ENCODE peak calls at places on chromosomes 13 and 19, in ten cellular contexts. U is brain microvascular endothelial cell; F is mucosa of descending colon; Q is activated CD4-positive, alpha-beta T cell treated with anti-CD3 and anti-CD28 coated beads for 24 hours; T is activated naive CD4-positive, alpha-beta T cell treated with anti-CD3 and anti-CD28 coated beads, Interleukin-2, amount 10 ng/mL, durations not matched to agents 7 days and 5 days; W is substantia nigra; X is ELF-1; C is cardiac muscle cell; R is Calu3; L is astrocyte of the cerebellum. P is an unnamed sample.

GRCh38 chr19:39858541-39858940 is 12.4 kb upstream of the FBL start:
- DNase-seq in U (no peak), F (no peak), Q (no peak), T (peak), W (no peak), X (peak), C (no peak), R (no peak), L (no peak), P (peak)

GRCh38 chr19:4496304-4496703 is 22.0 kb downstream of the PLIN4 start:
- DNase-seq in U (no peak), F (no peak), Q (no peak), T (no peak), W (no peak), X (no peak), C (no peak), R (no peak), L (no peak), P (no peak)

GRCh38 chr13:77810430-77810829 is 108.2 kb downstream of the EDNRB start:
- DNase-seq in U (no peak), F (no peak), Q (no peak), T (no peak), W (no peak), X (no peak), C (peak), R (no peak), L (no peak), P (no peak)

GRCh38 chr19:42488783-42489521 is 39.3 kb downstream of the CEACAM1 start:
- DNase-seq in U (no peak), F (no peak), Q (no peak), T (no peak), W (no peak), X (peak), C (no peak), R (peak), L (no peak), P (no peak)

GRCh38 chr19:40611096-40611495 is 9.9 kb downstream of the LTBP4 start:
- DNase-seq in U (no peak), F (peak), Q (no peak), T (no peak), W (no peak), X (no peak), C (no peak), R (no peak), L (no peak), P (peak)

GRCh38 chr19:11014403-11014911 is 53.6 kb downstream of the SMARCA4 start:
- DNase-seq in U (no peak), F (no peak), Q (no peak), T (no peak), W (no peak), X (peak), C (no peak), R (no peak), L (no peak), P (no peak)

GRCh38 chr13:99035715-99036114 is 57.9 kb upstream of the DOCK9 start:
- DNase-seq in U (no peak), F (no peak), Q (no peak), T (no peak), W (no peak), X (no peak), C (no peak), R (no peak), L (no peak), P (no peak)

GRCh38 chr13:25249001-25249543 is 38.2 kb downstream of the MTMR6 start:
- DNase-seq in U (peak), F (no peak), Q (no peak), T (no peak), W (peak), X (no peak), C (peak), R (no peak), L (peak), P (no peak)

GRCh38 chr19:58218899-58219298 is 9.8 kb upstream of the ZNF544 start:
- DNase-seq in U (no peak), F (no peak), Q (peak), T (peak), W (no peak), X (peak), C (peak), R (no peak), L (no peak), P (no peak)

GRCh38 chr19:6501740-6502648 is at the start of gene TUBB4A:
- DNase-seq in U (no peak), F (no peak), Q (no peak), T (peak), W (peak), X (no peak), C (no peak), R (peak), L (no peak), P (no peak)

GRCh38 chr19:50792246-50792851 is 2.1 kb downstream of the ACP4 start:
- DNase-seq in U (no peak), F (no peak), Q (no peak), T (no peak), W (no peak), X (no peak), C (no peak), R (no peak), L (no peak), P (no peak)

GRCh38 chr19:36379510-36379819 is 464 bp upstream of the ZFP14 start:
- DNase-seq in U (no peak), F (no peak), Q (no peak), T (no peak), W (no peak), X (no peak), C (no peak), R (no peak), L (no peak), P (no peak)

GRCh38 chr19:3366761-3367571 is 583 bp downstream of the NFIC start:
- DNase-seq in U (no peak), F (peak), Q (no peak), T (no peak), W (peak), X (no peak), C (peak), R (peak), L (no peak), P (peak)

GRCh38 chr19:18157465-18158063 is 4.6 kb downstream of the PIK3R2 start:
- DNase-seq in U (no peak), F (peak), Q (no peak), T (no peak), W (peak), X (peak), C (no peak), R (no peak), L (no peak), P (no peak)

GRCh38 chr13:109788372-109789195 is 2.2 kb upstream of the IRS2 start:
- DNase-seq in U (no peak), F (no peak), Q (no peak), T (no peak), W (no peak), X (no peak), C (no peak), R (no peak), L (no peak), P (no peak)

GRCh38 chr19:39389621-39390414 is 1.1 kb downstream of the PAF1 start:
- DNase-seq in U (no peak), F (no peak), Q (no peak), T (no peak), W (no peak), X (no peak), C (no peak), R (no peak), L (no peak), P (no peak)

GRCh38 chr19:29538651-29539050 is 12.9 kb downstream of the VSTM2B start:
- DNase-seq in U (no peak), F (no peak), Q (no peak), T (no peak), W (no peak), X (no peak), C (no peak), R (no peak), L (no peak), P (peak)

GRCh38 chr19:38173324-38174041 is 50.5 kb downstream of the DPF1 start:
- DNase-seq in U (no peak), F (no peak), Q (no peak), T (no peak), W (peak), X (no peak), C (no peak), R (no peak), L (peak), P (no peak)

GRCh38 chr19:18436651-18437478 is 1.1 kb downstream of the ISYNA1 start:
- DNase-seq in U (peak), F (peak), Q (peak), T (peak), W (peak), X (peak), C (peak), R (peak), L (no peak), P (peak)

GRCh38 chr13:53141336-53141735 is 112.7 kb downstream of the OLFM4 start:
- DNase-seq in U (no peak), F (no peak), Q (no peak), T (no peak), W (no peak), X (no peak), C (no peak), R (no peak), L (no peak), P (no peak)

GRCh38 chr19:18941628-18942354 is 774 bp upstream of the HOMER3 start:
- DNase-seq in U (no peak), F (no peak), Q (no peak), T (no peak), W (no peak), X (no peak), C (no peak), R (no peak), L (no peak), P (no peak)

GRCh38 chr13:74118328-74118727 is 15.9 kb downstream of the KLF12 start:
- DNase-seq in U (no peak), F (no peak), Q (no peak), T (no peak), W (no peak), X (no peak), C (no peak), R (no peak), L (no peak), P (no peak)

GRCh38 chr13:32164622-32165268 is 133.2 kb downstream of the FRY start:
- DNase-seq in U (peak), F (no peak), Q (peak), T (peak), W (peak), X (peak), C (peak), R (peak), L (peak), P (no peak)

GRCh38 chr19:56261145-56261544 is 11.4 kb upstream of the EDDM13 start:
- DNase-seq in U (no peak), F (no peak), Q (no peak), T (no peak), W (no peak), X (no peak), C (no peak), R (no peak), L (no peak), P (no peak)

GRCh38 chr13:31556376-31556775 is 182.9 kb upstream of the RXFP2 start:
- DNase-seq in U (peak), F (no peak), Q (no peak), T (no peak), W (no peak), X (no peak), C (no peak), R (no peak), L (no peak), P (no peak)

GRCh38 chr13:76398426-76398825 is 487.8 kb downstream of the KCTD12 start:
- DNase-seq in U (peak), F (no peak), Q (no peak), T (no peak), W (no peak), X (no peak), C (peak), R (no peak), L (no peak), P (no peak)

GRCh38 chr13:64278493-64278892 is 2862.8 kb upstream of the PCDH20 start:
- DNase-seq in U (peak), F (no peak), Q (no peak), T (no peak), W (no peak), X (no peak), C (peak), R (no peak), L (peak), P (no peak)

GRCh38 chr19:49551531-49551930 is 23.7 kb downstream of the RCN3 start:
- DNase-seq in U (no peak), F (no peak), Q (no peak), T (no peak), W (no peak), X (no peak), C (no peak), R (no peak), L (no peak), P (no peak)

GRCh38 chr13:111865046-111865445 is 201.9 kb upstream of the SOX1 start:
- DNase-seq in U (no peak), F (no peak), Q (no peak), T (no peak), W (no peak), X (no peak), C (no peak), R (no peak), L (no peak), P (no peak)

GRCh38 chr13:26024558-26024957 is 27.3 kb downstream of the SHISA2 start:
- DNase-seq in U (peak), F (no peak), Q (no peak), T (no peak), W (no peak), X (peak), C (peak), R (no peak), L (no peak), P (no peak)

GRCh38 chr13:100423375-100423774 is 165.2 kb downstream of the GGACT start:
- DNase-seq in U (no peak), F (no peak), Q (no peak), T (no peak), W (no peak), X (no peak), C (peak), R (no peak), L (no peak), P (no peak)

GRCh38 chr19:11451942-11452813 is 16.7 kb downstream of the PRKCSH start:
- DNase-seq in U (no peak), F (no peak), Q (no peak), T (no peak), W (no peak), X (no peak), C (peak), R (no peak), L (no peak), P (no peak)

GRCh38 chr13:29925457-29925856 is 75.0 kb upstream of the UBL3 start:
- DNase-seq in U (peak), F (no peak), Q (no peak), T (no peak), W (no peak), X (no peak), C (peak), R (peak), L (peak), P (peak)

GRCh38 chr13:40061466-40062450 is 406.3 kb downstream of the COG6 start:
- DNase-seq in U (no peak), F (no peak), Q (no peak), T (no peak), W (no peak), X (no peak), C (peak), R (no peak), L (no peak), P (no peak)

GRCh38 chr13:75469087-75469486 is 12.9 kb downstream of the TBC1D4 start:
- DNase-seq in U (no peak), F (no peak), Q (no peak), T (no peak), W (no peak), X (no peak), C (no peak), R (no peak), L (no peak), P (no peak)

GRCh38 chr19:51809787-51810186 is 14.8 kb downstream of the FPR3 start:
- DNase-seq in U (no peak), F (no peak), Q (no peak), T (no peak), W (no peak), X (no peak), C (peak), R (peak), L (no peak), P (no peak)

P was measured in upper lobe of right lung.